ENCODE peak calls at places on chromosomes 6 and 20, in five cellular contexts. B, V, X, T and D are unnamed samples.

GRCh38 chr20:38729767-38730166 is 5.5 kb downstream of the SLC32A1 start:
- DNase-seq in V (no peak), B (no peak), T (no peak), X (no peak), D (no peak)

GRCh38 chr6:98547634-98548033 is 286.7 kb upstream of the POU3F2 start:
- DNase-seq in T (no peak), V (no peak), X (no peak), B (no peak), D (no peak)

GRCh38 chr20:63706852-63707557 is 771 bp downstream of the ARFRP1 start:
- DNase-seq in V (peak), X (peak), T (peak), B (no peak), D (peak)

GRCh38 chr6:36147294-36147693 is 17.0 kb downstream of the MAPK13 start:
- DNase-seq in V (no peak), X (no peak), B (no peak), T (no peak), D (no peak)

GRCh38 chr6:28794175-28795002 is 129.4 kb downstream of the TRIM27 start:
- DNase-seq in V (peak), B (peak), T (no peak), X (no peak), D (no peak)

GRCh38 chr6:131954775-131955107 is 3.6 kb upstream of the CCN2 start:
- DNase-seq in T (no peak), B (peak), V (peak), X (no peak), D (no peak)

GRCh38 chr20:37276494-37277252 is 12.8 kb upstream of the MANBAL start:
- DNase-seq in B (peak), T (no peak), X (no peak), V (peak), D (no peak)

GRCh38 chr20:20812141-20812540 is 99.7 kb upstream of the RALGAPA2 start:
- DNase-seq in V (no peak), X (no peak), B (no peak), T (no peak), D (no peak)

GRCh38 chr6:117266267-117266797 is 974 bp downstream of the VGLL2 start:
- DNase-seq in T (no peak), V (peak), X (no peak), B (no peak), D (no peak)

GRCh38 chr6:107098436-107099307 is 16.6 kb downstream of the BEND3 start:
- DNase-seq in T (no peak), V (no peak), X (no peak), B (no peak), D (no peak)

GRCh38 chr6:37625591-37626374 is 71.9 kb downstream of the MDGA1 start:
- DNase-seq in V (no peak), B (no peak), X (no peak), T (no peak), D (no peak)

GRCh38 chr6:115591973-115592486 is 468.7 kb downstream of the FRK start:
- DNase-seq in T (no peak), V (peak), B (no peak), X (no peak), D (no peak)